ENCODE peak calls at places on chromosomes 13 and 19, in five cellular contexts. T, P, A, F and V are unnamed samples.

GRCh38 chr19:15112385-15112784 is 5.2 kb downstream of the SYDE1 start:
- DNase-seq in P (no peak), F (no peak), A (no peak), T (no peak), V (no peak)

GRCh38 chr19:10603084-10603872 is 16.2 kb upstream of the AP1M2 start:
- DNase-seq in F (peak; percentile 12), T (peak; percentile 81), A (peak; percentile 34), P (no peak), V (no peak)

GRCh38 chr13:51895906-51896888 is 34.4 kb downstream of the CCDC70 start:
- DNase-seq in T (peak; percentile 65), F (peak; percentile 71), A (peak; percentile 40), P (peak; percentile 62), V (peak; percentile 77)

GRCh38 chr19:18657590-18658365 is 20.9 kb downstream of the KLHL26 start:
- DNase-seq in P (peak; percentile 93), A (no peak), F (peak; percentile 92), T (no peak), V (peak; percentile 98)

GRCh38 chr19:53906211-53907192 is 2.6 kb upstream of the CACNG7 start:
- DNase-seq in T (no peak), A (peak; percentile 34), P (no peak), F (peak; percentile 28), V (peak; percentile 21)

GRCh38 chr19:2428027-2428690 is 773 bp upstream of the TIMM13 start:
- DNase-seq in A (peak; percentile 41), P (no peak), T (no peak), F (peak; percentile 40), V (no peak)

GRCh38 chr19:44807652-44808462 is 1.0 kb upstream of the BCAM start:
- DNase-seq in F (peak; percentile 35), A (peak; percentile 40), P (peak; percentile 17), T (no peak), V (peak; percentile 34)

GRCh38 chr13:30091035-30091434 is 216.3 kb downstream of the KATNAL1 start:
- DNase-seq in F (no peak), P (no peak), A (no peak), T (no peak), V (no peak)

GRCh38 chr19:10418281-10419199 is 1.8 kb upstream of the PDE4A start:
- DNase-seq in P (peak; percentile 41), A (no peak), F (no peak), T (no peak), V (no peak)

GRCh38 chr19:16325671-16326400 is 1.2 kb downstream of the KLF2 start:
- DNase-seq in T (peak; percentile 85), A (peak; percentile 42), F (peak; percentile 40), P (no peak), V (peak; percentile 59)

GRCh38 chr19:32879741-32880140 is 10.2 kb upstream of the SLC7A9 start:
- DNase-seq in P (no peak), A (no peak), T (no peak), F (no peak), V (no peak)

GRCh38 chr13:49454388-49455015 is 10.4 kb downstream of the SETDB2 start:
- DNase-seq in F (peak; percentile 43), P (peak; percentile 17), A (no peak), T (no peak), V (peak; percentile 21)

GRCh38 chr19:16957151-16957662 is 68.4 kb downstream of the F2RL3 start:
- DNase-seq in T (peak; percentile 72), F (peak; percentile 73), A (no peak), P (peak; percentile 1), V (peak; percentile 76)

GRCh38 chr13:32581177-32581786 is 5.0 kb upstream of the PDS5B start:
- DNase-seq in A (no peak), F (peak; percentile 61), P (peak; percentile 40), T (no peak), V (peak; percentile 65)

GRCh38 chr13:44797685-44798084 is 191.6 kb downstream of the NUFIP1 start:
- DNase-seq in A (no peak), F (no peak), P (no peak), T (no peak), V (no peak)

GRCh38 chr19:4084547-4084877 is 17.8 kb upstream of the ZBTB7A start:
- DNase-seq in F (no peak), A (no peak), P (no peak), T (no peak), V (no peak)

GRCh38 chr19:33905937-33906577 is 109.4 kb downstream of the KCTD15 start:
- DNase-seq in A (peak; percentile 39), T (peak; percentile 86), P (no peak), F (peak; percentile 27), V (no peak)

GRCh38 chr19:33903489-33903850 is 106.8 kb downstream of the KCTD15 start:
- DNase-seq in T (no peak), F (no peak), A (no peak), P (no peak), V (no peak)

GRCh38 chr19:33905473-33905936 is 108.8 kb downstream of the KCTD15 start:
- DNase-seq in P (peak; percentile 4), F (peak; percentile 25), T (no peak), A (no peak), V (no peak)

GRCh38 chr19:33902802-33903488 is 106.3 kb downstream of the KCTD15 start:
- DNase-seq in F (no peak), P (no peak), T (no peak), A (no peak), V (no peak)

DNA sequence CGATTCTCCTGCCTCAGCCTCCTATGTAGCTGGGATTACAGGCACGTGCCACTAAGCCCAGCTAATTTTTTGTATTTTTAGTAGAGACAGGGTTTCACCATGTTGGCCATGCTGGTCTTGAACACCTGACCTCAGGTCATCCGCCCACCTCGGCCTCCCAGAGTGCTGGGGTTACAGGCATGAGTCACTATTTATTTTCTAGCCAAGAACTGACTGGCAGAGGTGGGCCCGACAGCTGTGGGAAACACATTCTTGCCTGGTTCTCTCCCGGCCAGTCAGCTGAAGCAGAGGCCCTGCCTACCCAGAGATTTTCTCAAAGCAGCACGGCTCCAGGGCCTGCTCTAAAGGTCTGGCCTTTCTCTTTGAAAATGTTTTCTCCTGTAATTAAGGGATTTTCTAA is 108.0 kb downstream of the KCTD15 start:
- DNase-seq in F (peak; percentile 34), T (no peak), A (no peak), P (peak; percentile 5), V (peak; percentile 39)
- H3K4me3 ChIP-seq in F (no peak overlapping the region), T (peak overlapping the region; percentile 59), A (no peak overlapping the region), P (no peak overlapping the region), V (no peak overlapping the region)

GRCh38 chr19:37551123-37551993 is 43.2 kb downstream of the ZNF571 start:
- DNase-seq in T (no peak), P (peak; percentile 70), F (peak; percentile 76), A (no peak), V (peak; percentile 81)
- TF ChIP-seq CTCF in T (no peak), P (peak; percentile 54), F (peak; percentile 65), A (no peak), V (peak; percentile 54)

GRCh38 chr19:13153627-13154240 is 3.5 kb downstream of the IER2 start:
- DNase-seq in F (peak; percentile 41), A (peak; percentile 48), P (peak; percentile 49), T (no peak), V (peak; percentile 49)
- H3K4me3 ChIP-seq in F (peak overlapping the region; percentile 89), A (peak overlapping the region; percentile 88), P (peak overlapping the region; percentile 98), T (peak overlapping the region; percentile 79), V (peak overlapping the region; percentile 65)

DNA sequence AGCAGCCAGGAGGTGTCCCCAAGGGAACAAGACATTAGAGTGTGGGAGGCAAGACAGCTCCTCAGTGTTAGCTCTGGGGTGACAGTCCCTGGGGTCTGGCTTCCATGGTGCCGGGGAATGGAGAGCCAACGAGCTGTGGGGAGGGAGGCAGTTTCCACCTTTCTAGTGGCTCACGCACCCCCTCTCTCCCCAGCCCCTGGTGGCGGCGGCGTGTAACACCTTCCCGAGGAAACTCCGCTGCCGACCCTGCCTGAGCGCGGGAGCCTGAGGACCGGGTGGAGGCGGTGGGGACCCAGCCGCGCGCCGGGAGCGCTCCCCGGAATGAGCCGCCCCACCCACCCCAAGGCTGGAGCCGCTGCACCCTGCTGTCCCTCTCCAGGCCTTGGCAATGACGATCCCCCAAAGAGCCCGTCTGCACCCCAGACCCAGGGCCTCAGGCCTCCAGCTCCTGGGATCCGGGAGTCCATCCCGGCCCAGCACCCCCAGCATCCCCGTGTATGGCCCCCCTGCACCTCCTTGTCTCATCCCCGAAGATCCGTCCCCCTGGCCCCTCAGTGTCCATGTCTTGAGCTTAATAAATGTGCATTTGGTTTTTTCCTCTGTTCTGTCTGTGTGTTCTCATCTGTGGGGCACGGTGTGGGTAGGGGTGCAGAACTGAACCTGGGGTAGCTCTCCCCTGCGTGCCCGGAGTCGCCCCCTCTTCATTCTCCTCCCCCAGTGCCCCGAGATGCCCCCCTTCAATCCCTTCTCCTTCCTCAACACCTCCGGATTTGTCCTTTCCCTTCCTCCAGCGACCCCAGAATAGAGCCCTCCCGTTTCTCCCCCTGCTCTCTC is 617 bp upstream of the FXYD5 start:
- DNase-seq in A (no peak), P (no peak), T (peak; percentile 83), F (no peak), V (peak; percentile 34)
- TF ChIP-seq CTCF in A (peak; percentile 58), P (peak; percentile 75), T (no peak), F (peak; percentile 70), V (peak; percentile 51)

DNA sequence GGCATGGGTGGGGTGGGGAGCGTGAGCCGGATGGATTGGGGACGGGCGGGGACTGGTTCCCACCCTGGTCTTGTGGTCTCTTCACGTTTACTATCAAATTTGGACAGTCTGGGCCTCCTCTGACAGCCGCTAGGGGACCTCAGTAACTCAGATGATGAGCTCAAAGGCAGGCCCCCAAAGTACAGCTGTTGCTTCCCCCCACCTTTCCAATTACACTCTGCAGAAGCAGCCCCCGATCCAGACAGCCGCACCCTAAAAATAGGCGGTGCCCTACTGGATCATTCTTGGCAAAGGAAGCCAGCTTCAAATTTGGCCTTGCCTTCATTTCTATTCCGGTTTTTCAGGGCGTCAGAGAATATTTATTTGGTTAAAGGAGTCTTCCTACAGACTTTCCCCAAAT is 1.9 kb upstream of the FOXO1 start:
- DNase-seq in T (peak; percentile 82), F (peak; percentile 36), P (no peak), A (no peak), V (no peak)
- H3K4me3 ChIP-seq in T (peak overlapping the region; percentile 100), F (no peak overlapping the region), P (no peak overlapping the region), A (no peak overlapping the region), V (no peak overlapping the region)